ENCODE peak calls at places on chromosomes 6 and 20, in nine cellular contexts. N is HCT116, S is ovary, H is stomach, O is Peyer's patch, U is A549, Y is GM12891, G is erythroblast, W is spleen. I is an unnamed sample.

GRCh38 chr6:36615018-36615761 is 21.0 kb downstream of the SRSF3 start:
- DNase-seq in G (peak), N (peak), U (peak), O (peak), W (no peak), H (no peak), S (peak), Y (no peak), I (no peak)

GRCh38 chr6:26554669-26555504 is 16.7 kb downstream of the HMGN4 start:
- DNase-seq in Y (no peak), H (no peak), W (no peak), N (no peak), O (no peak), G (peak), S (peak), U (peak), I (no peak)

GRCh38 chr6:129498950-129499870 is 210.8 kb downstream of the ARHGAP18 start:
- DNase-seq in N (peak), G (peak), W (no peak), O (no peak), H (no peak), S (no peak), Y (no peak), U (peak), I (no peak)

GRCh38 chr6:11398451-11399326 is 138.9 kb upstream of the TMEM170B start:
- DNase-seq in W (no peak), H (no peak), U (peak), O (peak), G (no peak), S (no peak), Y (no peak), N (no peak), I (no peak)

GRCh38 chr6:110255356-110255755 is 75.1 kb downstream of the CDC40 start:
- DNase-seq in G (peak), H (no peak), S (no peak), N (no peak), Y (peak), U (peak), O (no peak), W (no peak), I (no peak)

GRCh38 chr6:140921366-140922226 is 1211.1 kb upstream of the GJE1 start:
- DNase-seq in W (no peak), Y (no peak), G (peak), H (no peak), U (peak), N (peak), O (no peak), S (no peak), I (peak)

GRCh38 chr20:3777381-3777725 is 3.9 kb downstream of the SPEF1 start:
- DNase-seq in Y (no peak), S (no peak), U (no peak), H (no peak), O (no peak), N (no peak), G (no peak), W (no peak), I (no peak)

GRCh38 chr6:16925461-16925860 is 164.2 kb upstream of the ATXN1 start:
- DNase-seq in S (no peak), G (no peak), N (no peak), O (no peak), U (no peak), W (no peak), Y (no peak), H (no peak), I (no peak)

GRCh38 chr6:12973302-12973865 is 256.8 kb downstream of the PHACTR1 start:
- DNase-seq in Y (no peak), G (no peak), H (no peak), U (no peak), W (no peak), N (no peak), O (no peak), S (no peak), I (no peak)

GRCh38 chr6:89321571-89321970 is 6.5 kb upstream of the GABRR2 start:
- DNase-seq in W (no peak), Y (no peak), O (no peak), U (no peak), S (no peak), G (peak), H (no peak), N (no peak), I (no peak)

GRCh38 chr6:134007077-134007476 is 45.3 kb downstream of the SLC2A12 start:
- DNase-seq in S (no peak), U (no peak), W (no peak), Y (no peak), N (no peak), O (peak), G (no peak), H (peak), I (no peak)

GRCh38 chr20:49750611-49751396 is 37.1 kb upstream of the B4GALT5 start:
- DNase-seq in W (peak), G (no peak), U (no peak), S (no peak), Y (peak), N (no peak), H (no peak), O (peak), I (no peak)

GRCh38 chr6:108484016-108484415 is 76.7 kb upstream of the FOXO3 start:
- DNase-seq in G (no peak), S (no peak), Y (no peak), N (no peak), H (no peak), O (no peak), U (no peak), W (no peak), I (no peak)

GRCh38 chr6:117409420-117409819 is 16.3 kb downstream of the ROS1 start:
- DNase-seq in Y (no peak), O (no peak), W (no peak), G (no peak), S (no peak), U (no peak), N (no peak), H (no peak), I (no peak)

GRCh38 chr6:166413491-166413951 is 30.8 kb upstream of the MPC1 start:
- DNase-seq in W (peak), O (peak), U (no peak), N (no peak), S (no peak), Y (no peak), H (no peak), G (no peak), I (no peak)

GRCh38 chr20:61608275-61609085 is 356.4 kb downstream of the CDH4 start:
- DNase-seq in U (peak), Y (no peak), H (no peak), G (peak), O (no peak), S (no peak), W (no peak), N (no peak), I (no peak)

GRCh38 chr20:2476742-2477615 is 6.4 kb upstream of the SNRPB start:
- DNase-seq in Y (no peak), H (no peak), O (no peak), G (no peak), N (no peak), S (no peak), U (no peak), W (no peak), I (no peak)

GRCh38 chr6:45421700-45422540 is 44.2 kb upstream of the SUPT3H start:
- DNase-seq in S (peak), H (peak), U (peak), W (peak), G (peak), O (peak), N (no peak), Y (no peak), I (peak)

GRCh38 chr6:53011993-53012392 is 16.9 kb upstream of the GSTA4 start:
- DNase-seq in U (no peak), S (no peak), O (no peak), G (no peak), Y (no peak), W (no peak), H (no peak), N (no peak), I (no peak)

GRCh38 chr6:32882879-32883250 is 28.9 kb downstream of the PSMB9 start:
- DNase-seq in W (no peak), H (no peak), U (no peak), N (no peak), S (no peak), Y (no peak), O (no peak), G (no peak), I (no peak)

GRCh38 chr6:107603029-107603428 is 113.1 kb downstream of the SOBP start:
- DNase-seq in N (no peak), W (no peak), S (no peak), O (no peak), Y (no peak), G (no peak), U (no peak), H (no peak), I (no peak)

GRCh38 chr6:21595951-21596378 is 2.4 kb downstream of the SOX4 start:
- DNase-seq in W (no peak), U (no peak), Y (no peak), H (no peak), G (peak), N (no peak), O (no peak), S (peak), I (no peak)

GRCh38 chr20:56171087-56172012 is 77.2 kb upstream of the MC3R start:
- DNase-seq in N (no peak), Y (no peak), U (peak), G (peak), W (no peak), S (peak), H (no peak), O (no peak), I (peak)

GRCh38 chr6:141335476-141335875 is 797.2 kb upstream of the GJE1 start:
- DNase-seq in Y (no peak), W (no peak), U (peak), N (no peak), O (no peak), S (no peak), G (no peak), H (no peak), I (no peak)

GRCh38 chr6:128174724-128175123 is 273.9 kb upstream of the THEMIS start:
- DNase-seq in W (no peak), U (no peak), N (no peak), S (no peak), O (no peak), H (no peak), Y (no peak), G (no peak), I (no peak)

GRCh38 chr6:75217203-75217602 is 11.3 kb upstream of the COL12A1 start:
- DNase-seq in H (no peak), U (peak), S (no peak), G (no peak), W (no peak), O (no peak), Y (no peak), N (no peak), I (no peak)

GRCh38 chr20:32823737-32824588 is 4.2 kb downstream of the MAPRE1 start:
- DNase-seq in N (no peak), O (no peak), G (no peak), Y (no peak), S (no peak), H (no peak), W (no peak), U (no peak), I (no peak)

GRCh38 chr6:3621411-3621810 is 130.1 kb downstream of the PXDC1 start:
- DNase-seq in H (no peak), O (no peak), Y (no peak), N (no peak), U (no peak), G (no peak), W (no peak), S (no peak), I (no peak)

GRCh38 chr6:150697515-150697914 is 97.8 kb downstream of the PLEKHG1 start:
- DNase-seq in G (no peak), W (no peak), H (no peak), U (peak), S (no peak), Y (no peak), N (no peak), O (no peak), I (no peak)

GRCh38 chr20:53399592-53400335 is 193.9 kb downstream of the ZNF217 start:
- DNase-seq in U (no peak), H (peak), Y (no peak), N (no peak), G (no peak), W (no peak), O (no peak), S (no peak), I (no peak)

GRCh38 chr6:35601331-35602132 is 87.2 kb downstream of the FKBP5 start:
- DNase-seq in Y (peak), W (peak), N (peak), G (no peak), H (peak), U (peak), S (peak), O (peak), I (no peak)

GRCh38 chr20:48827880-48828733 is at the start of gene PREX1:
- DNase-seq in O (peak), U (peak), G (peak), N (no peak), S (peak), W (peak), Y (peak), H (peak), I (peak)

GRCh38 chr6:149395185-149395584 is 4.9 kb upstream of the SUMO4 start:
- DNase-seq in O (no peak), N (no peak), W (no peak), G (no peak), S (no peak), U (no peak), H (no peak), Y (no peak), I (no peak)

GRCh38 chr6:41442800-41443501 is 103.2 kb upstream of the FOXP4 start:
- DNase-seq in W (no peak), N (no peak), U (no peak), G (peak), Y (no peak), H (peak), S (peak), O (no peak), I (no peak)

GRCh38 chr6:131250121-131250520 is 114.9 kb downstream of the AKAP7 start:
- DNase-seq in O (peak), G (no peak), U (no peak), H (peak), S (peak), N (no peak), W (peak), Y (no peak), I (peak)

GRCh38 chr6:12164508-12164770 is 125.7 kb upstream of the EDN1 start:
- DNase-seq in U (no peak), O (no peak), N (no peak), Y (no peak), S (no peak), W (no peak), H (no peak), G (no peak), I (no peak)

DNA sequence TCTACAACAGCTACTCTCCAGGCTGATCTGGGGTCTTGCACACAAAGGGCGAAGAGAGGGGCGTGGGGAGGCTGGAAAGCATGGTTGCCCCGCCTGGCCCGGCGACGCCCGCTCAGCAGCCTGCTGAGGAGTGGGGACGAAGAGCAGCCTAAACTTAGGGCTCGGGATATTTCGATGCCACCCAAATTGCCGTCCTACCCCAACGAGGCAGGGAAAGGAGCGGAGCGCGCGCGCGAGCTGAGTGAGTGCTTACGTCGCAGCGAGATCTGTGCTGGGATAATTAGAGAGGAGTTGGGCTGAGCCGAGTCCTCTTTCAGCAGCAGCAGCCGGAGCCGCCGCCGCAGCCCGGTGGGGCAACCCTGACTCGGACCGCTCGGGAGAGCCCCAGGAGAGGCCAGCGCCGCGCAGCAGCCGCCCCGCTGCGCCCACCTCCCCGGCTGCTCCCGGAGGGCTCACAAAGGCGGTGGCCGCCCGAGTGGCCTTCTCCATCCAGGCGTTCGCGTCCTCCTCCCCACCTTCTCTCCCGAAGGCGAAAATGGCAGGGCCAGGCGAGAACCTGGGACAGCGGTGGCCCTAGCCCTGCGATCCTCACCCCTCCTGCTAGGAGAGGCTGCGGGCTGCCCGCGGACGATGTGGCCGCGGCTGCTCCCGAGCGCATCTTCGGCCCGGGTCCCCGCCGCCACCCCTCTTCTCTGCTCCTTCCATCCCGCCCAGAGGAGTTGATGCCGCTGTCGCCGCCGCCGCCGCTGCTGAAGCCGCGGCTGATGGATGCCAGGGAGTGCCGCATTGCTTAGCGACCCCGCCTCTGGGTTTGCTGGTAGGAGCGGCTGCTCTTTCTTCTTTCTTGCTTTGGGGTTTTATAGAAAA is at the start of gene CLVS2:
- DNase-seq in O (no peak), H (no peak), S (no peak), G (no peak), U (peak), W (peak), Y (no peak), N (no peak), I (no peak)
- TF ChIP-seq POLR2A in O (no peak), H (no peak), S (no peak), G (no peak), U (no peak), W (no peak), Y (no peak), N (no peak), I (no peak)

GRCh38 chr6:43170452-43171283 is at the start of gene SRF:
- DNase-seq in S (peak), O (peak), U (peak), W (peak), N (peak), H (peak), G (peak), Y (peak), I (peak)
- TF ChIP-seq POLR2A in S (no peak), O (no peak), U (peak), W (no peak), N (peak), H (no peak), G (peak), Y (no peak), I (no peak)

DNA sequence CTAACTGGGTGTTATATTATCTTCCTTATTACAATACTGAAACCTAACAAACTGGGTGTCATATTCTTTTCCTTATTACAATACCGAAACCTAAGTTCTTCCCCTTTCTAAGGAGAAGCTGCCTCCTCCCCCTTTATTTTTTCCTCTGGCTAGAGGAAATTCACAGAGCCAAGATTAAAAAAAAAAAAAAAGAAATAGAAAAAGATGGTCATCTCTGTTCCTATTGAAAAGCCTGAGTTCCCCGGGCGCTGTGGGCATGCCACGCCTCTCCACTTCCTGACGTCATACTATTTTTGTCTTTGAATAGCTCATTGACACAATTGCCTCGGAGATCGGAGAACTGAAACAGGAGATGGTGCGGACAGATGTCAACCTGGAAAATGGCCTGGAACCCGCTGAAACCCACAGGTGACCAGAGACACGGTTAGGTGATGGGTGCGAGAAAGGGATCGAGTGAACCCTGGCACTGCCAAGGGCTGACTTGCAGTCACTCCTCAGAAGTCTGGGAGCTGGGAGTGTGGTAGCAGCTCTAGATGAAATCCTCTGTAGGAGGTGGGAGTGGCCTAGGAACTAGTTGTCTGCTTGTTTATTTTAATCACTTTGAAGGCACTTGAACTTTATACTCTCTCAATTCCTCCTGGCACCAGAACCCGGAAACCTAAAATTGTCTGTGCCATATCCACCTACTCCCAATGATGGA is 82.2 kb upstream of the NAA20 start:
- DNase-seq in N (no peak), W (no peak), H (peak), S (no peak), U (peak), Y (no peak), O (peak), G (no peak), I (no peak)
- TF ChIP-seq POLR2A in N (no peak), W (no peak), H (no peak), S (no peak), U (no peak), Y (no peak), O (peak), G (no peak), I (no peak)

GRCh38 chr20:45814314-45814713 is 1.9 kb downstream of the UBE2C start:
- DNase-seq in G (no peak), N (no peak), S (no peak), O (no peak), Y (no peak), U (no peak), W (no peak), H (no peak), I (no peak)
- TF ChIP-seq POLR2A in G (no peak), N (no peak), S (no peak), O (no peak), Y (no peak), U (no peak), W (no peak), H (no peak), I (no peak)

GRCh38 chr20:646107-646867 is 6.7 kb downstream of the SRXN1 start:
- DNase-seq in W (no peak), N (no peak), G (peak), U (peak), S (no peak), O (no peak), Y (no peak), H (no peak), I (no peak)

GRCh38 chr20:647479-648019 is 5.5 kb downstream of the SRXN1 start:
- DNase-seq in G (no peak), U (no peak), Y (no peak), W (no peak), N (no peak), O (no peak), H (no peak), S (no peak), I (no peak)

GRCh38 chr20:646868-647233 is 6.1 kb downstream of the SRXN1 start:
- DNase-seq in H (no peak), Y (no peak), G (no peak), N (no peak), U (no peak), W (no peak), S (no peak), O (no peak), I (no peak)

GRCh38 chr20:644692-645317 is 8.2 kb downstream of the SRXN1 start:
- DNase-seq in O (no peak), U (no peak), N (no peak), W (no peak), Y (no peak), G (no peak), S (no peak), H (no peak), I (no peak)

DNA sequence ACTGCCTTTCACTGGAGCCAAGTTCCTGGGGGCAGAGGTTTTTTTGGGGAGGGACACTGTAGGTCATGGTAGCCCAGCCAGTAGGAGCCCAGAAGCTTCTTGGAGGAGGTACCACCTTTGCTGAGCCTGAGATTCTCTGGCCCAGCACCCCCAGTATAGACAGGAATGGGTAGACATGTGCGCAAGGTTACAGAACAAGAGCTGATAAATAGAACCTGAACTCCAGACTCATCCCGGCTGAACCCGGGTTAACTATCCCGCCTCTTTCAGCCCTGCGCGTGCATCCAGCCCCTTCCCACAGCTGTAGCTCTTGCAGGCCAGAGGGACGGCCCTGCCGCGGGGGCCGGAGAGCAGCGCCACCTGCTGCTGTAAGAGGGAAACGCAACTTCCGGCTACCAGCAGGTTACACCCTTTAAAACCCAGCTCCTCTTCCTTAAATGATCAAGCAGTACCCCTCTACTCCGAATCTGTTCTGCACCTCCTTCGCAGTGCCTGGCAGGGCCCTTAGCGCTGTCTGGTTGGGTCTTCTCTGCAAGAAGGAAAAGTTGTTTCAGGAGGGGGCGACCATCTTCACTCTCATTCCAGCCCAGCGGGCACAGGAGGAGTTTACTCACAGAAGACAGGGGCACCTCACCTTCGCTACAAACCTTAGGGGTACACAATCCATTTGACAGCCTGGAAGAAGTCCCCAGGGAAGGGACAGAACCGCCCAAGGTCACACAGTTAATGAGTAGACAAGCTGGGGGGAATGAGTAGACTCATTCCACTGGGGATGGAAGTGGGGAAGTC is 7.5 kb downstream of the SRXN1 start:
- DNase-seq in G (peak), W (peak), Y (peak), U (peak), S (peak), O (peak), H (peak), N (peak), I (peak)
- TF ChIP-seq POLR2A in G (no peak), W (no peak), Y (no peak), U (no peak), S (no peak), O (no peak), H (no peak), N (no peak), I (no peak)